ENCODE peak calls at places on chromosome 9, in nine cellular contexts. V, I, F, H, K, R, N, D and M are unnamed samples.

GRCh38 chr9:20658677-20659473 is 25.2 kb upstream of the FOCAD start:
- DNase-seq in D (no peak), N (no peak), R (no peak), H (no peak), F (no peak), I (no peak), V (peak), K (no peak), M (no peak)

GRCh38 chr9:3775968-3776367 is 250.2 kb upstream of the RFX3 start:
- DNase-seq in D (no peak), N (no peak), V (no peak), F (no peak), I (no peak), R (no peak), H (no peak), K (no peak), M (no peak)

GRCh38 chr9:2157277-2158105 is 142.3 kb downstream of the SMARCA2 start:
- DNase-seq in V (peak), R (no peak), I (no peak), D (no peak), N (no peak), H (no peak), F (peak), K (peak), M (peak)

GRCh38 chr9:7592321-7593319 is 207.0 kb downstream of the DMAC1 start:
- DNase-seq in N (no peak), K (peak), I (no peak), F (no peak), R (no peak), V (no peak), D (no peak), H (no peak), M (no peak)

GRCh38 chr9:112061152-112061740 is 113.9 kb downstream of the SUSD1 start:
- DNase-seq in R (peak), V (peak), D (no peak), K (peak), H (peak), F (peak), I (no peak), N (peak), M (peak)

GRCh38 chr9:16499866-16500265 is 370.6 kb downstream of the BNC2 start:
- DNase-seq in D (no peak), K (no peak), V (no peak), F (no peak), R (no peak), N (no peak), H (no peak), I (no peak), M (no peak)

GRCh38 chr9:117707561-117707960 is 3.4 kb downstream of the TLR4 start:
- DNase-seq in H (no peak), F (no peak), N (no peak), K (no peak), R (no peak), D (no peak), I (no peak), V (no peak), M (no peak)

GRCh38 chr9:14530301-14530700 is 162.9 kb downstream of the ZDHHC21 start:
- DNase-seq in R (no peak), I (no peak), H (no peak), N (no peak), V (no peak), F (no peak), K (no peak), D (no peak), M (no peak)

GRCh38 chr9:115985657-115986056 is 167.9 kb upstream of the PAPPA start:
- DNase-seq in N (no peak), R (no peak), H (no peak), V (no peak), I (no peak), D (no peak), F (no peak), K (no peak), M (no peak)

GRCh38 chr9:15965246-15965745 is 412.5 kb downstream of the CCDC171 start:
- DNase-seq in H (no peak), K (no peak), V (peak), F (no peak), R (no peak), I (no peak), D (no peak), N (no peak), M (no peak)

GRCh38 chr9:93278164-93278563 is 94.2 kb downstream of the WNK2 start:
- DNase-seq in R (no peak), I (no peak), K (no peak), V (no peak), D (no peak), H (no peak), F (no peak), N (no peak), M (no peak)

GRCh38 chr9:125043631-125044030 is 99.7 kb downstream of the SCAI start:
- DNase-seq in R (no peak), K (no peak), H (no peak), V (no peak), I (no peak), F (no peak), N (no peak), D (no peak), M (no peak)

GRCh38 chr9:23438299-23438907 is 387.6 kb downstream of the ELAVL2 start:
- DNase-seq in K (no peak), R (no peak), N (no peak), F (no peak), V (no peak), D (no peak), I (no peak), H (no peak), M (no peak)

GRCh38 chr9:125587819-125588460 is 119.1 kb downstream of the MAPKAP1 start:
- DNase-seq in D (no peak), N (no peak), F (no peak), K (no peak), V (no peak), R (no peak), H (no peak), I (no peak), M (no peak)

GRCh38 chr9:2800385-2801179 is 43.3 kb downstream of the PUM3 start:
- DNase-seq in H (no peak), N (no peak), V (no peak), D (no peak), I (no peak), F (no peak), K (peak), R (no peak), M (no peak)

GRCh38 chr9:92664394-92665152 is 5.4 kb downstream of the IPPK start:
- DNase-seq in H (peak), D (no peak), I (no peak), R (no peak), F (no peak), V (peak), N (peak), K (no peak), M (no peak)

GRCh38 chr9:4034404-4034803 is 265.5 kb downstream of the GLIS3 start:
- DNase-seq in N (no peak), I (no peak), R (no peak), D (no peak), V (no peak), K (no peak), F (no peak), H (no peak), M (no peak)

GRCh38 chr9:92711844-92712243 is 41.9 kb upstream of the IPPK start:
- DNase-seq in R (no peak), N (no peak), F (no peak), V (no peak), K (peak), D (no peak), H (no peak), I (no peak), M (no peak)

GRCh38 chr9:133931059-133931458 is 61.1 kb downstream of the VAV2 start:
- DNase-seq in F (no peak), I (no peak), H (no peak), D (no peak), K (no peak), V (no peak), R (no peak), N (no peak), M (no peak)
- H3K27ac ChIP-seq in F (no peak), I (no peak), H (no peak), D (no peak), K (no peak), V (no peak), R (no peak), N (no peak), M (peak)

GRCh38 chr9:114972510-114972909 is 42.1 kb upstream of the TNFSF8 start:
- DNase-seq in H (no peak), R (no peak), N (no peak), K (no peak), V (no peak), I (no peak), F (no peak), D (no peak), M (no peak)

GRCh38 chr9:114969269-114969668 is 38.9 kb upstream of the TNFSF8 start:
- DNase-seq in I (no peak), D (no peak), K (no peak), F (no peak), H (no peak), R (no peak), V (no peak), N (no peak), M (no peak)

GRCh38 chr9:114973216-114973615 is 42.8 kb upstream of the TNFSF8 start:
- DNase-seq in D (no peak), R (no peak), I (no peak), N (no peak), H (no peak), K (no peak), V (no peak), F (no peak), M (no peak)

GRCh38 chr9:114965565-114965964 is 35.2 kb upstream of the TNFSF8 start:
- DNase-seq in D (no peak), N (no peak), V (no peak), F (no peak), I (no peak), H (no peak), R (no peak), K (no peak), M (no peak)

GRCh38 chr9:114968710-114969109 is 38.3 kb upstream of the TNFSF8 start:
- DNase-seq in K (peak), F (no peak), N (no peak), D (no peak), I (no peak), V (peak), R (no peak), H (no peak), M (peak)
- H3K27ac ChIP-seq in K (no peak), F (no peak), N (no peak), D (no peak), I (no peak), V (no peak), R (no peak), H (no peak), M (no peak)

GRCh38 chr9:105026451-105026850 is 98.5 kb upstream of the ABCA1 start:
- DNase-seq in N (no peak), H (no peak), K (no peak), F (no peak), R (no peak), I (no peak), D (no peak), V (peak), M (no peak)

GRCh38 chr9:105023788-105024187 is 95.8 kb upstream of the ABCA1 start:
- DNase-seq in R (no peak), I (no peak), F (no peak), D (no peak), K (no peak), N (no peak), V (no peak), H (no peak), M (no peak)

GRCh38 chr9:105027082-105027481 is 99.1 kb upstream of the ABCA1 start:
- DNase-seq in H (no peak), F (no peak), V (no peak), N (no peak), R (no peak), K (no peak), D (no peak), I (no peak), M (no peak)

GRCh38 chr9:105021917-105022316 is 94.0 kb upstream of the ABCA1 start:
- DNase-seq in F (no peak), R (no peak), N (no peak), D (no peak), I (no peak), K (no peak), H (no peak), V (no peak), M (no peak)

GRCh38 chr9:105024529-105024928 is 96.6 kb upstream of the ABCA1 start:
- DNase-seq in D (no peak), H (no peak), N (no peak), R (no peak), V (no peak), I (no peak), F (no peak), K (no peak), M (no peak)
- H3K27ac ChIP-seq in D (no peak), H (no peak), N (no peak), R (no peak), V (no peak), I (no peak), F (no peak), K (no peak), M (no peak)

GRCh38 chr9:127308559-127309429 is 44.2 kb downstream of the GARNL3 start:
- DNase-seq in K (peak), R (no peak), F (no peak), D (no peak), H (no peak), N (no peak), I (no peak), V (peak), M (peak)
- H3K27ac ChIP-seq in K (no peak), R (peak), F (no peak), D (no peak), H (no peak), N (no peak), I (no peak), V (no peak), M (no peak)

DNA sequence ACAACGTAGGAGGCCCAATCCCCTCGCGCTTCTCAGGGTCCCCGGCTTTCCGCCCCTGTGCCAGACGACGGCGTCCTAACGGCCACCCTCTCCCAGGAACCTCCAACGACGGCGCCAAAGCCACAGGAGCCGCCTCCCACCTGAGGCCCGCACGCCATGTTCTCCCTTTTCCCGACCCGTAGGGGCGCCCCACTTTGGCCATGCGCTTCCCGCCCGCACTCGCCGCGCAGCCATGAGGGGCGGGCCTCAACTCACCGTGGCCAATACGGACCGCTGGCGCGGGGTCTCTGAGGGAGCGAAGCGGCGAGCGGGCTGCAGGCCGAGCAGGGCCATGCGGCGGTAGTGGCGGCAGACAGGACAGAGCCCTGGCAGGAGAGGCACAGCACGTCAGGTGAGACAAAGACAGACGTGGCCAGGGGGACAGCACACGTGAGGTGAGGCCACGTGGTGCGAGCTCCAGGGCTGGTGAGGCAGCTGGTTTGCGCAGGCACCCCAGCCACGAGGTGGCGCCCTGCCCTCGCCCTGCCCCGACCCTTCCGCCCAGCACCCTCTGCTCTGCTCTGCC is 1005.5 kb upstream of the PTPRD start:
- DNase-seq in F (no peak), K (no peak), N (no peak), V (no peak), D (no peak), R (no peak), H (peak), I (no peak), M (no peak)
- H3K27ac ChIP-seq in F (no peak), K (no peak), N (no peak), V (no peak), D (no peak), R (no peak), H (no peak), I (no peak), M (no peak)

DNA sequence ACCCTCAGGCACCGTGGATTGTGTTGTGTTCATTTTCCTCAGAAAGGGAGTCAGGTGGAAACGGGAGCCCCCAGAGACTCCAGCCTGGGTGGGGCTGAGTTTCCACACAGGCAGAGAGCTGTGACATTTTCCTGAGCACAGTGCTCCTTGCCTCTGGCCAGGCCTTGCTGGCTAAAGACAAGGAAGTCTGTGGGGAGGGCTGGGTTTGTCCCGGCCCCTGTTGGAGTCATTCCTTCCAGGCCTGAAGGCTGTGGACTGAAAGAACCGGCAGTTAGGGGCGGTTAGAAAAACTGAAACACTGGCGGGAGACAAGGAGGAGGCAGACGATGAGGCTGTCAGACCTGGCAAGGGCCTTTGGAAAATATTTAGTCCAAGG is 29.8 kb downstream of the COL15A1 start:
- DNase-seq in N (no peak), D (no peak), R (no peak), I (no peak), K (no peak), F (peak), H (peak), V (no peak), M (no peak)
- H3K27ac ChIP-seq in N (no peak), D (no peak), R (no peak), I (no peak), K (no peak), F (peak), H (no peak), V (no peak), M (no peak)

GRCh38 chr9:74663456-74663855 is 166.3 kb downstream of the RORB start:
- DNase-seq in K (no peak), R (no peak), V (peak), H (no peak), F (no peak), D (no peak), I (no peak), N (no peak), M (no peak)
- H3K27ac ChIP-seq in K (no peak), R (no peak), V (no peak), H (no peak), F (no peak), D (no peak), I (no peak), N (no peak), M (no peak)

GRCh38 chr9:135708164-135708563 is 6.2 kb downstream of the KCNT1 start:
- DNase-seq in K (no peak), N (no peak), F (no peak), I (no peak), R (no peak), H (no peak), V (no peak), D (no peak), M (no peak)

GRCh38 chr9:135705376-135705775 is 3.4 kb downstream of the KCNT1 start:
- DNase-seq in R (no peak), K (no peak), I (no peak), N (no peak), H (no peak), D (no peak), F (peak), V (no peak), M (no peak)

GRCh38 chr9:135706288-135706687 is 4.3 kb downstream of the KCNT1 start:
- DNase-seq in K (no peak), F (no peak), V (no peak), H (no peak), N (no peak), D (no peak), R (no peak), I (no peak), M (no peak)

GRCh38 chr9:135704366-135704947 is 2.5 kb downstream of the KCNT1 start:
- DNase-seq in I (no peak), H (no peak), D (no peak), K (no peak), F (peak), N (no peak), R (no peak), V (no peak), M (no peak)

GRCh38 chr9:135707449-135708138 is 5.6 kb downstream of the KCNT1 start:
- DNase-seq in H (no peak), D (no peak), N (no peak), F (no peak), V (no peak), I (no peak), R (no peak), K (no peak), M (no peak)
- H3K27ac ChIP-seq in H (no peak), D (no peak), N (no peak), F (no peak), V (no peak), I (no peak), R (no peak), K (no peak), M (no peak)